ENCODE peak calls at places on chromosomes 5 and 9, in five cellular contexts. I is astrocyte of the spinal cord, G is lung, C is body of pancreas, Y is PC-3. N is an unnamed sample.
A peak's percentile ranks its signal among the peaks of the same experiment; 100 is the strongest.

GRCh38 chr5:154446183-154447073 is 631 bp downstream of the SAP30L start:
- DNase-seq in I (peak; percentile 71), G (peak; percentile 52), C (peak; percentile 53), Y (peak; percentile 43), N (peak; percentile 33)

GRCh38 chr5:68746220-68747076 is 347.4 kb upstream of the SLC30A5 start:
- DNase-seq in I (no peak), G (no peak), C (peak; percentile 12), Y (no peak), N (no peak)

GRCh38 chr5:36150676-36151433 is 832 bp downstream of the LMBRD2 start:
- DNase-seq in I (peak; percentile 42), G (no peak), C (peak; percentile 41), Y (peak; percentile 66), N (peak; percentile 72)

GRCh38 chr5:9063615-9064245 is 482.1 kb downstream of the SEMA5A start:
- DNase-seq in I (no peak), G (no peak), C (no peak), Y (no peak), N (no peak)

GRCh38 chr5:179244051-179244450 is 101.2 kb downstream of the ADAMTS2 start:
- DNase-seq in I (no peak), G (no peak), C (no peak), Y (no peak), N (no peak)

GRCh38 chr5:167961731-167962130 is 329.7 kb upstream of the WWC1 start:
- DNase-seq in I (no peak), G (no peak), C (no peak), Y (no peak), N (no peak)

GRCh38 chr9:8917978-8918739 is 1118.6 kb upstream of the DMAC1 start:
- DNase-seq in I (no peak), G (no peak), C (no peak), Y (no peak), N (no peak)

GRCh38 chr9:133539434-133539833 is 4.9 kb downstream of the ADAMTSL2 start:
- DNase-seq in I (no peak), G (no peak), C (peak; percentile 47), Y (no peak), N (no peak)

GRCh38 chr9:73680831-73681230 is 529.2 kb downstream of the ANXA1 start:
- DNase-seq in I (no peak), G (no peak), C (no peak), Y (no peak), N (no peak)

GRCh38 chr5:135222771-135223170 is 176.3 kb downstream of the MACROH2A1 start:
- DNase-seq in I (no peak), G (no peak), C (no peak), Y (no peak), N (no peak)

GRCh38 chr5:21152611-21153010 is 1164.6 kb upstream of the CDH18 start:
- DNase-seq in I (peak; percentile 88), G (no peak), C (no peak), Y (peak; percentile 100), N (no peak)

GRCh38 chr5:36756089-36756488 is 120.5 kb upstream of the NIPBL start:
- DNase-seq in I (no peak), G (no peak), C (no peak), Y (no peak), N (no peak)

GRCh38 chr5:80174790-80175189 is 81.1 kb downstream of the SERINC5 start:
- DNase-seq in I (no peak), G (no peak), C (no peak), Y (no peak), N (no peak)

GRCh38 chr5:8538813-8539212 is 669.9 kb downstream of the MTRR start:
- DNase-seq in I (no peak), G (no peak), C (no peak), Y (no peak), N (no peak)

GRCh38 chr9:21110708-21111576 is 30.7 kb downstream of the IFNW1 start:
- DNase-seq in I (peak; percentile 75), G (no peak), C (no peak), Y (peak; percentile 79), N (no peak)

GRCh38 chr5:172455511-172456061 is 1.3 kb upstream of the SH3PXD2B start:
- DNase-seq in I (peak; percentile 48), G (no peak), C (no peak), Y (no peak), N (no peak)

GRCh38 chr5:115349001-115349817 is 52.8 kb upstream of the CCDC112 start:
- DNase-seq in I (peak; percentile 89), G (no peak), C (peak; percentile 68), Y (peak; percentile 81), N (no peak)

GRCh38 chr9:125145425-125145824 is 2.1 kb upstream of the SCAI start:
- DNase-seq in I (no peak), G (no peak), C (no peak), Y (no peak), N (no peak)

GRCh38 chr5:176639981-176640380 is 7.3 kb upstream of the TSPAN17 start:
- DNase-seq in I (no peak), G (no peak), C (peak; percentile 38), Y (no peak), N (no peak)

GRCh38 chr5:50667079-50667652 is 729 bp downstream of the PARP8 start:
- DNase-seq in I (peak; percentile 55), G (peak; percentile 58), C (peak; percentile 74), Y (no peak), N (no peak)

DNA sequence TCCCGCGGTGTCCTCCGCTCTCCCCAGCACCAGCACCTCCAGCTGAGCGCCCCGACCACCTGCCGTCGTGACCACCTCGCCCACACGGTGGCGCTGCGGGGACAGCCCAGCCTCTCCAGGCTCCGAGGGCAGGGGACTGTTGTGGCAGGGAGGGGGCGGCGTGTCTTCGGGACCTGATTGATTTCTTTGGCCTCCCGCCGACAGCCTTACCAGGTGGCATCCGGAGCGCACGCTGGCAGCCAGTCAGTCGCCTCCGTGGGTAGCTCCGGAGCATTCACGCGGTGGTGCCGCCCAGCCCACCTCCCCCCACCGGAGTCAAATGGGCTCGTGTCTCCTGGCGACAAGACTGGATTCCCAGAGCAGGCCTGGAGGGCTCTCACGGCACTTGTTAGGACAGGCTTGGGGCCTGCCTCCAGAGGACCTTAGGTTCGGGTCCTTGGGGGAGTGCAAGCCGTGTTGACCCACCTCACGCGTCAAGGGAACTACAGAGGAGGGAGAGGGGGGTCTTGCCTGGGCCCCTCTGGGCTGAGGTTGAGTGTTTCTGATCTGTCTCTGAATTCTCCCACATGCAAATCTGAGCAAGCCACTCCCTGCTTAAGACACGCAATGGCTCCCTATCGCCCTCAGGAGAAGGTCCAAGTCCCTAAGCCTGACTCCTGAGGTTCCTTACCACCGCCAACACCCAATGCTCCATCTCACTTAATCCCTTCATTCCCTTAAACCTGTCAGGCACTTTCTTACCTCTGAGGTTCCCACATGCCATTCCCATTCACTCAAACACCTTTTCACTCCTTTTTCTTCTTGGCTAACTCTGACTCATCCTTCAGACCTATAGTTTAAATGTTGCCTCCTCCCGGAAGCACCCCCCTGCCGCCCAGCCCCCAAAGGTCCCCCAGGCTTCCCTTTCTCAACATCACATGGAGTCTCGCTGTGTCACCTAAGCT is 51.2 kb upstream of the GGTA1 start:
- DNase-seq in I (peak; percentile 55), G (peak; percentile 79), C (peak; percentile 89), Y (peak; percentile 77), N (peak; percentile 56)
- H3K4me3 ChIP-seq in I (peak overlapping the region; percentile 18), G (no peak overlapping the region), C (no peak overlapping the region), Y (peak overlapping the region; percentile 60), N (no peak overlapping the region)

DNA sequence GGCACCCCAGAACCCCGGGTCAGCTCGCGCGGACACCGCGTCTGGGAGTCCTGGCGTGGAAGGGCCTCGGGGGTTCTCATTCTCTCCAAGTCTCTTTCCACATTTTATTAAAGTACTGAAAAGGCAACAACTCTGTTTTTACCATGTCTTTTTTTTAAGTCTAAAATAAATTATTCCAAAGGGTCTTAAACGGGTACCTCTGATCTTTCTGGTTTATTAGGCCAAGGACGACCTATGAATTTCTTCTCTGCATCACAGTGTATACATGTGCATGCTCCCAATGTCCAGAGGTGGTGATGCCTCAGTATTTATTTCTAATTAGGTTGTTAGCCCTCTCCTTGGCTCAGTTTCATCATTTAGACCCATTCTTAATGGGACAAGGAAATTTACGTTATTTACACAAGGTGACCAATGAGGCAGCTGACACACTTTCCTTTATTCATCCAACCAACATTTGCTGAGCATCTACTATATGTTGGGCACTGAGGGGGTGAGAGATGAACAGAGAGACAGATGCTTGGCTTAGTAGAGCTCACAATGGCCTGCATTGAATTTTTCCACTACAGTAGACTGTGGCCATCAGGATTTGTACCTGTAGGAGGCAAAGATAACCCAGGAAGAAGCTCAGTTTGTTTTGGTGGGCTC is 7.6 kb upstream of the OTP start:
- DNase-seq in I (no peak), G (no peak), C (no peak), Y (no peak), N (no peak)
- H3K4me3 ChIP-seq in I (no peak overlapping the region), G (no peak overlapping the region), C (no peak overlapping the region), Y (no peak overlapping the region), N (no peak overlapping the region)

DNA sequence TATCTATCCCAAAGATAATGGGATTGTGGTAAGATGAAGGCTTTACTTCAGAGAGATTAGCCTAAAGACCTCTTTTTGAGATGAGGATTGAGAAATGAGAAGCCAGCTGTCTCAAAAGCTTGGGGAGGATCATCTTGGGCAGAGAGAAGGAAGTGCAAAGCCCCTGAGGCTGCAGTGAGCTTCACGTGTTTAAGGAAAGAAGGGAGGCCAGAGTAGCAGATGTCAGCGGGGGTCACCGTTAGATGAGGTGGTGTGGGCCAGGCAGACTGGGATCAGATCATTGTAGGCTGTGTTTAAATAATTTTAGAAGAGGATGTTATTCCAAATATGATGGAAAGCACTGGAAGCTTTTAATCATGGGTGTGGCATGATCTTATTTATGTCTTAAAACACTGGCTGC is 270.1 kb downstream of the ARHGEF28 start:
- DNase-seq in I (no peak), G (no peak), C (no peak), Y (no peak), N (no peak)
- H3K4me3 ChIP-seq in I (no peak overlapping the region), G (no peak overlapping the region), C (no peak overlapping the region), Y (no peak overlapping the region), N (no peak overlapping the region)

GRCh38 chr9:136678034-136678433 is 9.2 kb downstream of the AGPAT2 start:
- DNase-seq in I (no peak), G (no peak), C (no peak), Y (no peak), N (no peak)

GRCh38 chr9:136676920-136677686 is 10.2 kb downstream of the AGPAT2 start:
- DNase-seq in I (no peak), G (no peak), C (no peak), Y (no peak), N (no peak)

GRCh38 chr9:136678624-136679023 is 8.6 kb downstream of the AGPAT2 start:
- DNase-seq in I (no peak), G (no peak), C (no peak), Y (no peak), N (no peak)

GRCh38 chr9:136681029-136681428 is 6.2 kb downstream of the AGPAT2 start:
- DNase-seq in I (no peak), G (no peak), C (no peak), Y (no peak), N (no peak)

DNA sequence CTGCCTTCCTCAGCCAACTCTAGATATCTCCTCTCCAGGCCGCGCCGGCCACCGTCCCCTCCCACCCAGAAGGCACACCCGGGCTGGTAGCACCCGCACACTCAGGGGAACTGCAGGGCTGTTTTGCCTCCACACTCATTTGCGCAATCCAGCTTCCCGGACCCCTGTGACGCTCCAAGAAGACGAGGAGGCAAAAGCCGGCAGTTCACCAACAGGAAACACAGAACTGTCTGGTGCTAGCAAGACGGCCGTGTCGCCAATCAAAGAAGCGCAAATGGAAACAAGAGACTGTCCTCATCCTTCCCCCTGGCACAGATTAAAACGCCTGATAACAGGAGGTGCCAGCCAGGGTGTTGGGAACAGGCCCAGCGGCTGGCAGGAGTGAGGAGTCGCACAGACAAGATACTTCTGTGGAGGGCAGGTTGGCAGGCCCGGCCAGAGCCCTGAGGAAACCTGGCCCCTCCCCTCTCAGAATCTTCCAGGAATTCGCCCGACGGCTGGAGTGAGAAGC is 7.8 kb downstream of the AGPAT2 start:
- DNase-seq in I (no peak), G (peak; percentile 59), C (no peak), Y (no peak), N (no peak)
- H3K4me3 ChIP-seq in I (no peak overlapping the region), G (no peak overlapping the region), C (no peak overlapping the region), Y (no peak overlapping the region), N (no peak overlapping the region)

N was measured in CD4-positive, CD25-positive, alpha-beta regulatory T cell.